ENCODE peak calls at places on chromosome 18, in nine cellular contexts. S is ELF-1; R is amniotic stem cell; D is substantia nigra; A is CD4-positive, alpha-beta memory T cell; C is HEK293T; T is HTR-8/SVneo; W is NCI-H1105 treated with DMSO at 0.1 percent for 48 hours; Y is skeletal muscle cell. K is an unnamed sample.

GRCh38 chr18:50711401-50711800 is 108.4 kb downstream of the MRO start:
- DNase-seq in S (no peak), R (no peak), D (no peak), A (no peak), C (no peak), T (no peak), W (peak), Y (no peak), K (no peak)

GRCh38 chr18:3879114-3879835 is 429.3 kb downstream of the TGIF1 start:
- DNase-seq in S (no peak), R (no peak), D (no peak), A (no peak), C (no peak), T (no peak), W (no peak), Y (no peak), K (no peak)

GRCh38 chr18:73690222-73690621 is 457.4 kb downstream of the FBXO15 start:
- DNase-seq in S (no peak), R (no peak), D (no peak), A (no peak), C (no peak), T (no peak), W (no peak), Y (no peak), K (no peak)

GRCh38 chr18:57210101-57210661 is 63.3 kb downstream of the BOD1L2 start:
- DNase-seq in S (peak), R (peak), D (no peak), A (no peak), C (peak), T (peak), W (no peak), Y (peak), K (peak)

GRCh38 chr18:49400398-49401072 is 59.9 kb downstream of the DYM start:
- DNase-seq in S (no peak), R (no peak), D (no peak), A (no peak), C (no peak), T (no peak), W (no peak), Y (no peak), K (no peak)

GRCh38 chr18:79456105-79456980 is 60.6 kb downstream of the NFATC1 start:
- DNase-seq in S (no peak), R (no peak), D (no peak), A (no peak), C (no peak), T (no peak), W (no peak), Y (no peak), K (no peak)

GRCh38 chr18:34117319-34117718 is 107.4 kb downstream of the NOL4 start:
- DNase-seq in S (no peak), R (no peak), D (no peak), A (no peak), C (peak), T (no peak), W (peak), Y (no peak), K (no peak)

GRCh38 chr18:35143615-35144596 is 96.9 kb upstream of the ZNF397 start:
- DNase-seq in S (peak), R (peak), D (peak), A (peak), C (peak), T (peak), W (peak), Y (no peak), K (peak)

GRCh38 chr18:9741821-9742541 is 33.9 kb downstream of the RAB31 start:
- DNase-seq in S (peak), R (no peak), D (peak), A (no peak), C (no peak), T (no peak), W (no peak), Y (no peak), K (peak)

GRCh38 chr18:75238100-75238499 is 27.5 kb downstream of the TSHZ1 start:
- DNase-seq in S (no peak), R (no peak), D (no peak), A (no peak), C (no peak), T (no peak), W (no peak), Y (no peak), K (no peak)

GRCh38 chr18:31400191-31400590 is 23.6 kb downstream of the DSG4 start:
- DNase-seq in S (no peak), R (no peak), D (no peak), A (no peak), C (no peak), T (no peak), W (no peak), Y (no peak), K (no peak)

GRCh38 chr18:79940814-79941472 is 10.5 kb downstream of the SLC66A2 start:
- DNase-seq in S (no peak), R (no peak), D (no peak), A (no peak), C (no peak), T (no peak), W (no peak), Y (no peak), K (peak)

GRCh38 chr18:58362027-58362575 is 266.8 kb downstream of the ALPK2 start:
- DNase-seq in S (no peak), R (peak), D (no peak), A (no peak), C (no peak), T (peak), W (no peak), Y (peak), K (no peak)

GRCh38 chr18:57436193-57436964 is 1.2 kb downstream of the ONECUT2 start:
- DNase-seq in S (peak), R (no peak), D (no peak), A (no peak), C (no peak), T (no peak), W (peak), Y (no peak), K (no peak)

GRCh38 chr18:46700026-46700425 is 43.0 kb upstream of the LOXHD1 start:
- DNase-seq in S (no peak), R (no peak), D (no peak), A (no peak), C (no peak), T (no peak), W (no peak), Y (no peak), K (no peak)